ENCODE peak calls at places on chromosome 13, in nine cellular contexts. G is activated B cell treated with CpG ODN at 0.5 μM for 24 hours; S is adrenal gland; X is CD8-positive, alpha-beta T cell; Q is astrocyte; L is SK-N-SH; O is progenitor cell of endocrine pancreas; Z is gastrocnemius medialis; P is endodermal cell. F is an unnamed sample.

GRCh38 chr13:23680836-23681235 is 110.6 kb downstream of the TNFRSF19 start:
- DNase-seq in G (no peak), S (no peak), X (no peak), Q (no peak), L (no peak), O (no peak), Z (no peak), P (no peak), F (no peak)

GRCh38 chr13:102812616-102813287 is 13.8 kb downstream of the BIVM start:
- DNase-seq in G (no peak), S (no peak), X (no peak), Q (peak), L (no peak), O (no peak), Z (no peak), P (no peak), F (no peak)

GRCh38 chr13:44685641-44686040 is 109.5 kb upstream of the TSC22D1 start:
- DNase-seq in G (no peak), S (no peak), X (no peak), Q (no peak), L (no peak), O (no peak), Z (no peak), P (no peak), F (no peak)

GRCh38 chr13:37914781-37915391 is 45.3 kb upstream of the TRPC4 start:
- DNase-seq in G (no peak), S (no peak), X (no peak), Q (peak), L (no peak), O (no peak), Z (no peak), P (peak), F (no peak)

GRCh38 chr13:85974604-85975366 is 175.6 kb upstream of the SLITRK6 start:
- DNase-seq in G (no peak), S (no peak), X (no peak), Q (peak), L (no peak), O (no peak), Z (no peak), P (no peak), F (no peak)

GRCh38 chr13:20492641-20493040 is 33.0 kb downstream of the CRYL1 start:
- DNase-seq in G (peak), S (no peak), X (peak), Q (peak), L (no peak), O (no peak), Z (no peak), P (peak), F (peak)

GRCh38 chr13:29754486-29754806 is 96.0 kb downstream of the UBL3 start:
- DNase-seq in G (no peak), S (peak), X (no peak), Q (peak), L (no peak), O (no peak), Z (no peak), P (peak), F (peak)

GRCh38 chr13:57003682-57004081 is 137.0 kb upstream of the PRR20A start:
- DNase-seq in G (no peak), S (no peak), X (no peak), Q (no peak), L (no peak), O (no peak), Z (no peak), P (no peak), F (no peak)

GRCh38 chr13:55999709-56000108 is 1141.0 kb upstream of the PRR20A start:
- DNase-seq in G (no peak), S (no peak), X (no peak), Q (no peak), L (no peak), O (no peak), Z (no peak), P (peak), F (no peak)

GRCh38 chr13:48492123-48493075 is 40.5 kb downstream of the RCBTB2 start:
- DNase-seq in G (peak), S (peak), X (peak), Q (no peak), L (no peak), O (no peak), Z (peak), P (no peak), F (peak)

GRCh38 chr13:50080856-50081105 is 65.5 kb downstream of the KCNRG start:
- DNase-seq in G (no peak), S (no peak), X (no peak), Q (no peak), L (no peak), O (no peak), Z (no peak), P (no peak), F (peak)

GRCh38 chr13:34410653-34411052 is 531.4 kb upstream of the NBEA start:
- DNase-seq in G (no peak), S (no peak), X (no peak), Q (peak), L (no peak), O (no peak), Z (no peak), P (no peak), F (no peak)

GRCh38 chr13:48158915-48159314 is 64.0 kb upstream of the MED4 start:
- DNase-seq in G (no peak), S (no peak), X (no peak), Q (no peak), L (no peak), O (no peak), Z (no peak), P (no peak), F (no peak)

GRCh38 chr13:93296584-93296983 is 70.0 kb downstream of the GPC6 start:
- DNase-seq in G (no peak), S (no peak), X (no peak), Q (no peak), L (no peak), O (no peak), Z (no peak), P (no peak), F (no peak)

GRCh38 chr13:69912576-69913074 is 195.0 kb upstream of the ATXN8OS start:
- DNase-seq in G (no peak), S (no peak), X (no peak), Q (no peak), L (no peak), O (no peak), Z (no peak), P (peak), F (no peak)

GRCh38 chr13:31947105-31947504 is 84.5 kb upstream of the FRY start:
- DNase-seq in G (no peak), S (no peak), X (no peak), Q (no peak), L (no peak), O (no peak), Z (no peak), P (no peak), F (no peak)

GRCh38 chr13:32881792-32882175 is 134.4 kb upstream of the KL start:
- DNase-seq in G (no peak), S (no peak), X (no peak), Q (no peak), L (no peak), O (no peak), Z (no peak), P (no peak), F (no peak)

GRCh38 chr13:28707629-28708427 is 10.9 kb downstream of the SLC46A3 start:
- DNase-seq in G (no peak), S (no peak), X (no peak), Q (peak), L (no peak), O (no peak), Z (no peak), P (no peak), F (peak)

GRCh38 chr13:51453308-51453958 is 597 bp upstream of the INTS6 start:
- DNase-seq in G (peak), S (peak), X (peak), Q (no peak), L (peak), O (peak), Z (no peak), P (no peak), F (no peak)

GRCh38 chr13:98664510-98664909 is 87.6 kb upstream of the STK24 start:
- DNase-seq in G (no peak), S (no peak), X (no peak), Q (no peak), L (no peak), O (no peak), Z (no peak), P (no peak), F (no peak)

GRCh38 chr13:89891416-89891815 is 1456.1 kb upstream of the MIR17HG start:
- DNase-seq in G (no peak), S (no peak), X (no peak), Q (no peak), L (no peak), O (no peak), Z (no peak), P (no peak), F (no peak)

GRCh38 chr13:49904729-49905456 is 31.2 kb downstream of the SPRYD7 start:
- DNase-seq in G (no peak), S (no peak), X (no peak), Q (no peak), L (no peak), O (no peak), Z (no peak), P (no peak), F (no peak)

GRCh38 chr13:112106467-112107141 is 39.7 kb downstream of the SOX1 start:
- DNase-seq in G (no peak), S (no peak), X (no peak), Q (no peak), L (no peak), O (no peak), Z (no peak), P (peak), F (no peak)

GRCh38 chr13:102774210-102774560 is 599 bp upstream of the TEX30 start:
- DNase-seq in G (no peak), S (no peak), X (no peak), Q (no peak), L (no peak), O (no peak), Z (peak), P (no peak), F (no peak)

GRCh38 chr13:32007494-32007893 is 24.1 kb upstream of the FRY start:
- DNase-seq in G (no peak), S (no peak), X (no peak), Q (no peak), L (no peak), O (no peak), Z (no peak), P (no peak), F (no peak)

GRCh38 chr13:39012608-39013007 is 22.0 kb upstream of the STOML3 start:
- DNase-seq in G (no peak), S (no peak), X (no peak), Q (no peak), L (peak), O (no peak), Z (no peak), P (peak), F (no peak)

GRCh38 chr13:51041126-51041525 is 69.9 kb downstream of the C13orf42 start:
- DNase-seq in G (no peak), S (no peak), X (no peak), Q (peak), L (no peak), O (no peak), Z (no peak), P (peak), F (no peak)

GRCh38 chr13:23273498-23273897 is 92.7 kb downstream of the SGCG start:
- DNase-seq in G (no peak), S (no peak), X (no peak), Q (no peak), L (no peak), O (no peak), Z (no peak), P (no peak), F (no peak)

GRCh38 chr13:98129059-98129741 is 13.7 kb upstream of the FARP1 start:
- DNase-seq in G (no peak), S (no peak), X (no peak), Q (peak), L (no peak), O (no peak), Z (no peak), P (no peak), F (peak)

GRCh38 chr13:105465745-105466144 is 1069.7 kb downstream of the EFNB2 start:
- DNase-seq in G (no peak), S (no peak), X (no peak), Q (no peak), L (no peak), O (no peak), Z (no peak), P (no peak), F (no peak)

GRCh38 chr13:114043421-114044053 is 69.7 kb upstream of the C13orf46 start:
- DNase-seq in G (no peak), S (peak), X (no peak), Q (peak), L (peak), O (no peak), Z (peak), P (peak), F (no peak)

GRCh38 chr13:77337159-77337558 is 10.3 kb upstream of the MYCBP2 start:
- DNase-seq in G (no peak), S (no peak), X (no peak), Q (no peak), L (no peak), O (no peak), Z (no peak), P (no peak), F (no peak)

GRCh38 chr13:84648069-84648640 is 765.9 kb upstream of the SLITRK1 start:
- DNase-seq in G (no peak), S (no peak), X (no peak), Q (no peak), L (no peak), O (no peak), Z (no peak), P (no peak), F (no peak)
- TF ChIP-seq CTCF in G (no peak), S (no peak), X (no peak), Q (no peak), L (peak), O (no peak), Z (no peak), P (no peak), F (peak)

DNA sequence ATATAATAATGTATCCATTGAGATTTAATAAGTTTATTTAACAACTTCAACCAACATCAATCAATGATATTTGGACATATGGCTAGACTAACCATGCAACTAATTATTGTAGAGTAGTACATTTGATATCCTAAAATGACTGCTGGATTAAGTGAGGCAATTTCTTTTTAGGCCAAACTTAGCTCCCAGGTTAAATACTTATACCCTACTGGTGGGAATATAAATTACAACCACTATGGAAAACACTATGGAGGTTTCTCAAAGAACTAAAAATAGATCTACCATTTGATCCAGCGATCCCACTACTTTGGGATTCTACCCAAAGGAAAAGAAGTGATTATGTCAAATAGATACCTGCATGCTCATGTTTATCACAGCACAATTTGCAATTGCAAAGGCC is 345.8 kb downstream of the RBM26 start:
- DNase-seq in G (no peak), S (no peak), X (no peak), Q (no peak), L (no peak), O (no peak), Z (no peak), P (no peak), F (no peak)
- TF ChIP-seq CTCF in G (no peak), S (no peak), X (no peak), Q (no peak), L (peak), O (peak), Z (no peak), P (peak), F (peak)

DNA sequence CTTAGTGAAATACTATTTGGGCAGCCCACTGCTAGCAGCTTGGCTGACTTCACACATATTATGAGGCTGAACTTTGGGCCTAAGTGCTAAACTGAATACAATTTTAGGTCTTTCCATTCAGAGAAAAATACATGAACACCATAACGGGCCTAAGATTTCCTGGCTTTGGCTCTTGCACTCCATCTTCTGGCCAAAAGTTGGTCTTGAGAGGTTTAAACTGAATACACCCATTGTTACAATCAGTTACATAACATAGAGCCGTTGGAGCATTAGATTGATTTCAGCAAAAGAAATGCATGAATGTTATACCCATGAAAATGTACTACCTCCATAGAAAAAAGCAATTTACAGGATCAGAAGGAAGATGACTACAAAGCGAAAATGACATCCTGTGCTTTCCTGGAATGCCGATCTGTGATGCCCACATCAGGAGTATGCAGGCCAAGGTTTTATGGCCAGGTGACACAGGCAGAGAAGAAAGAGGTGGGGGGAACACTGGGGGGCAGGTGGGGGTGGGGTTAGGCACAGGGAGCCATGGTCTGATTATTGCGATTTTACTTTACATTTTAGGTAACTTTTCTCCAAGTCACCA is 11.1 kb upstream of the SHISA2 start:
- DNase-seq in G (no peak), S (peak), X (no peak), Q (peak), L (peak), O (no peak), Z (no peak), P (peak), F (peak)
- TF ChIP-seq CTCF in G (no peak), S (peak), X (peak), Q (peak), L (peak), O (peak), Z (peak), P (peak), F (peak)

GRCh38 chr13:109785141-109785891 is 1.1 kb downstream of the IRS2 start:
- DNase-seq in G (peak), S (peak), X (peak), Q (peak), L (peak), O (peak), Z (peak), P (peak), F (no peak)

GRCh38 chr13:109783815-109784589 is 2.4 kb downstream of the IRS2 start:
- DNase-seq in G (no peak), S (no peak), X (no peak), Q (no peak), L (peak), O (no peak), Z (no peak), P (peak), F (no peak)

GRCh38 chr13:109783447-109783814 is 3.0 kb downstream of the IRS2 start:
- DNase-seq in G (no peak), S (no peak), X (no peak), Q (no peak), L (peak), O (no peak), Z (no peak), P (peak), F (no peak)

GRCh38 chr13:109785892-109786450 is 412 bp downstream of the IRS2 start:
- DNase-seq in G (peak), S (no peak), X (no peak), Q (no peak), L (peak), O (no peak), Z (no peak), P (no peak), F (no peak)

GRCh38 chr13:109784590-109785140 is 1.7 kb downstream of the IRS2 start:
- DNase-seq in G (peak), S (peak), X (peak), Q (peak), L (peak), O (peak), Z (peak), P (peak), F (peak)
- TF ChIP-seq CTCF in G (no peak), S (no peak), X (peak), Q (no peak), L (peak), O (peak), Z (peak), P (peak), F (peak)

GRCh38 chr13:101115762-101116161 is 300.5 kb downstream of the NALCN start:
- DNase-seq in G (no peak), S (no peak), X (no peak), Q (no peak), L (no peak), O (no peak), Z (no peak), P (no peak), F (peak)
- TF ChIP-seq CTCF in G (no peak), S (no peak), X (no peak), Q (peak), L (peak), O (no peak), Z (no peak), P (peak), F (peak)

GRCh38 chr13:107867701-107868661 is 347.4 kb downstream of the LIG4 start:
- DNase-seq in G (no peak), S (no peak), X (no peak), Q (peak), L (peak), O (peak), Z (no peak), P (peak), F (no peak)
- TF ChIP-seq CTCF in G (no peak), S (no peak), X (no peak), Q (peak), L (peak), O (peak), Z (no peak), P (peak), F (no peak)

DNA sequence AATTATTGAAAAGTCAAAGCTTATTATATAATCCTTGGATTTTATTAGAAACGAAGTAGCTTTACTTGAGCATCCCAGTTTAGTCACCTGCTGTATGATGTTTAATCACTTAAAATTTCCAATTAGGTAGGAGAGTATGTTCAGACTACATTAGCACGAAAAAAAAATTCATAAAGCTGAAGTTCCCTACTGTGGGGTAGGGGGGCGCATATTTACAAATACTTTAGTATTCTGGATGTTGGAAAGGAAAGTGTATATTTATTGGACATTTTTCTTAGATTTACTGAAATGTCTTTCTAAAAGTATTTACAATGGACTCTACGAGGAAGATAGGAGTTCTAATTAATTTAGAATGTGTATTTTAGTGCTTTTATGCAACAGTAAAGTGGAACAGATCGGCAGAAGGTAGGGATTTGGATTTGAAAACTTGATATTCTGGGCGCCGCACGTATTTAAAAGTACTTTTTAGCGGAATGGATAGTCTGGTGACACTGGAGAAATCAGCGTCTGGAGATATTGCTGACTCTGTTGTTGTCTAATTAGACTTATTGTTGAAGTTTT is 1.9 kb downstream of the CDK8 start:
- DNase-seq in G (no peak), S (no peak), X (no peak), Q (peak), L (peak), O (no peak), Z (no peak), P (no peak), F (no peak)
- TF ChIP-seq CTCF in G (no peak), S (no peak), X (peak), Q (peak), L (peak), O (peak), Z (no peak), P (peak), F (peak)

GRCh38 chr13:30936920-30937319 is 4.5 kb downstream of the TEX26 start:
- DNase-seq in G (no peak), S (no peak), X (no peak), Q (no peak), L (no peak), O (no peak), Z (no peak), P (no peak), F (no peak)

GRCh38 chr13:30933334-30933681 is 852 bp downstream of the TEX26 start:
- DNase-seq in G (no peak), S (no peak), X (no peak), Q (no peak), L (no peak), O (no peak), Z (no peak), P (no peak), F (no peak)

GRCh38 chr13:30934803-30935202 is 2.3 kb downstream of the TEX26 start:
- DNase-seq in G (no peak), S (no peak), X (no peak), Q (no peak), L (no peak), O (no peak), Z (no peak), P (no peak), F (no peak)

GRCh38 chr13:30932481-30933333 is at the start of gene TEX26:
- DNase-seq in G (no peak), S (no peak), X (no peak), Q (peak), L (no peak), O (peak), Z (no peak), P (peak), F (no peak)

GRCh38 chr13:30934381-30934780 is 1.9 kb downstream of the TEX26 start:
- DNase-seq in G (no peak), S (no peak), X (no peak), Q (no peak), L (no peak), O (no peak), Z (no peak), P (peak), F (peak)
- TF ChIP-seq CTCF in G (no peak), S (no peak), X (no peak), Q (no peak), L (no peak), O (peak), Z (no peak), P (peak), F (peak)

GRCh38 chr13:95156208-95156607 is 145.0 kb downstream of the ABCC4 start:
- DNase-seq in G (no peak), S (no peak), X (no peak), Q (no peak), L (peak), O (no peak), Z (no peak), P (no peak), F (peak)
- TF ChIP-seq CTCF in G (no peak), S (no peak), X (no peak), Q (peak), L (peak), O (peak), Z (no peak), P (peak), F (peak)

F was measured in HFFc6.